ENCODE peak calls at places on chromosomes 12 and 14, in five cellular contexts. One of them, this sample, is unnamed.

GRCh38 chr12:102249073-102249854 is 51.6 kb upstream of the PMCH start:
- DNase-seq in stomach: no peak
- DNase-seq in gastrocnemius medialis: no peak
- DNase-seq in IMR-90: peak; percentile 27
- DNase-seq in uterus: no peak
- DNase-seq in this sample: no peak

GRCh38 chr14:65303185-65303901 is 109.2 kb upstream of the FUT8 start:
- DNase-seq in stomach: no peak
- DNase-seq in gastrocnemius medialis: no peak
- DNase-seq in IMR-90: peak; percentile 37
- DNase-seq in uterus: no peak
- DNase-seq in this sample: no peak

GRCh38 chr14:73381379-73382013 is 76.8 kb downstream of the NUMB start:
- DNase-seq in stomach: no peak
- DNase-seq in gastrocnemius medialis: no peak
- DNase-seq in IMR-90: no peak
- DNase-seq in uterus: no peak
- DNase-seq in this sample: no peak

GRCh38 chr12:110600254-110600653 is 13.7 kb upstream of the TCTN1 start:
- DNase-seq in stomach: no peak
- DNase-seq in gastrocnemius medialis: no peak
- DNase-seq in IMR-90: peak; percentile 72
- DNase-seq in uterus: no peak
- DNase-seq in this sample: no peak

GRCh38 chr14:62015945-62016344 is 253.7 kb downstream of the SNAPC1 start:
- DNase-seq in stomach: no peak
- DNase-seq in gastrocnemius medialis: no peak
- DNase-seq in IMR-90: peak; percentile 60
- DNase-seq in uterus: no peak
- DNase-seq in this sample: no peak

GRCh38 chr14:71730471-71730870 is 201.8 kb upstream of the RGS6 start:
- DNase-seq in stomach: no peak
- DNase-seq in gastrocnemius medialis: no peak
- DNase-seq in IMR-90: no peak
- DNase-seq in uterus: no peak
- DNase-seq in this sample: no peak

GRCh38 chr12:49644620-49644994 is 21.2 kb downstream of the PRPF40B start:
- DNase-seq in stomach: peak; percentile 79
- DNase-seq in gastrocnemius medialis: peak; percentile 65
- DNase-seq in IMR-90: peak; percentile 75
- DNase-seq in uterus: peak; percentile 86
- DNase-seq in this sample: peak; percentile 88

GRCh38 chr12:103482365-103482764 is 13.4 kb downstream of the C12orf42 start:
- DNase-seq in stomach: no peak
- DNase-seq in gastrocnemius medialis: no peak
- DNase-seq in IMR-90: no peak
- DNase-seq in uterus: no peak
- DNase-seq in this sample: no peak

GRCh38 chr14:65277027-65277426 is 135.5 kb upstream of the FUT8 start:
- DNase-seq in stomach: no peak
- DNase-seq in gastrocnemius medialis: no peak
- DNase-seq in IMR-90: peak; percentile 58
- DNase-seq in uterus: no peak
- DNase-seq in this sample: no peak

GRCh38 chr14:105389534-105389933 is 8.8 kb upstream of the TEX22 start:
- DNase-seq in stomach: no peak
- DNase-seq in gastrocnemius medialis: no peak
- DNase-seq in IMR-90: no peak
- DNase-seq in uterus: no peak
- DNase-seq in this sample: no peak

GRCh38 chr12:13289644-13290285 is 93.2 kb downstream of the EMP1 start:
- DNase-seq in stomach: no peak
- DNase-seq in gastrocnemius medialis: peak; percentile 30
- DNase-seq in IMR-90: no peak
- DNase-seq in uterus: no peak
- DNase-seq in this sample: peak; percentile 53

GRCh38 chr14:54083549-54084239 is 127.1 kb upstream of the BMP4 start:
- DNase-seq in stomach: no peak
- DNase-seq in gastrocnemius medialis: no peak
- DNase-seq in IMR-90: no peak
- DNase-seq in uterus: no peak
- DNase-seq in this sample: no peak

GRCh38 chr14:70303528-70304293 is 55.8 kb downstream of the COX16 start:
- DNase-seq in stomach: no peak
- DNase-seq in gastrocnemius medialis: no peak
- DNase-seq in IMR-90: no peak
- DNase-seq in uterus: no peak
- DNase-seq in this sample: no peak

GRCh38 chr12:103140217-103140616 is 182.7 kb downstream of the ASCL1 start:
- DNase-seq in stomach: no peak
- DNase-seq in gastrocnemius medialis: no peak
- DNase-seq in IMR-90: no peak
- DNase-seq in uterus: no peak
- DNase-seq in this sample: no peak

GRCh38 chr14:19828314-19828713 is 24.7 kb downstream of the OR4N2 start:
- DNase-seq in stomach: no peak
- DNase-seq in gastrocnemius medialis: no peak
- DNase-seq in IMR-90: no peak
- DNase-seq in uterus: no peak
- DNase-seq in this sample: no peak

GRCh38 chr12:118402251-118402650 is 25.9 kb downstream of the SUDS3 start:
- DNase-seq in stomach: no peak
- DNase-seq in gastrocnemius medialis: no peak
- DNase-seq in IMR-90: peak; percentile 93
- DNase-seq in uterus: no peak
- DNase-seq in this sample: no peak

GRCh38 chr12:57226588-57227314 is 2.8 kb upstream of the SHMT2 start:
- DNase-seq in stomach: no peak
- DNase-seq in gastrocnemius medialis: no peak
- DNase-seq in IMR-90: no peak
- DNase-seq in uterus: no peak
- DNase-seq in this sample: no peak

GRCh38 chr12:34033628-34034296 is 11.5 kb downstream of the ALG10 start:
- DNase-seq in stomach: no peak
- DNase-seq in gastrocnemius medialis: no peak
- DNase-seq in IMR-90: peak; percentile 42
- DNase-seq in uterus: no peak
- DNase-seq in this sample: no peak

GRCh38 chr14:84087986-84088531 is 1441.9 kb upstream of the FLRT2 start:
- DNase-seq in stomach: no peak
- DNase-seq in gastrocnemius medialis: no peak
- DNase-seq in IMR-90: peak; percentile 77
- DNase-seq in uterus: no peak
- DNase-seq in this sample: no peak

GRCh38 chr14:74933925-74934435 is 10.9 kb upstream of the RPS6KL1 start:
- DNase-seq in stomach: no peak
- DNase-seq in gastrocnemius medialis: no peak
- DNase-seq in IMR-90: no peak
- DNase-seq in uterus: no peak
- DNase-seq in this sample: no peak

GRCh38 chr12:32501835-32502333 is 102.5 kb downstream of the FGD4 start:
- DNase-seq in stomach: peak; percentile 75
- DNase-seq in gastrocnemius medialis: peak; percentile 52
- DNase-seq in IMR-90: peak; percentile 81
- DNase-seq in uterus: peak; percentile 28
- DNase-seq in this sample: peak; percentile 37

GRCh38 chr14:99581371-99581770 is 22.6 kb downstream of the CCDC85C start:
- DNase-seq in stomach: no peak
- DNase-seq in gastrocnemius medialis: no peak
- DNase-seq in IMR-90: no peak
- DNase-seq in uterus: no peak
- DNase-seq in this sample: no peak

GRCh38 chr14:61503167-61503801 is 181.9 kb downstream of the PRKCH start:
- DNase-seq in stomach: no peak
- DNase-seq in gastrocnemius medialis: no peak
- DNase-seq in IMR-90: peak; percentile 33
- DNase-seq in uterus: no peak
- DNase-seq in this sample: no peak

GRCh38 chr12:49982246-49983229 is 9.8 kb downstream of the AQP6 start:
- DNase-seq in stomach: no peak
- DNase-seq in gastrocnemius medialis: no peak
- DNase-seq in IMR-90: peak; percentile 46
- DNase-seq in uterus: no peak
- DNase-seq in this sample: no peak

GRCh38 chr12:51238037-51238509 is 553 bp upstream of the DAZAP2 start:
- DNase-seq in stomach: peak; percentile 50
- DNase-seq in gastrocnemius medialis: no peak
- DNase-seq in IMR-90: no peak
- DNase-seq in uterus: no peak
- DNase-seq in this sample: no peak

GRCh38 chr12:462936-463705 is 3.4 kb downstream of the B4GALNT3 start:
- DNase-seq in stomach: peak; percentile 81
- DNase-seq in gastrocnemius medialis: no peak
- DNase-seq in IMR-90: no peak
- DNase-seq in uterus: no peak
- DNase-seq in this sample: no peak

GRCh38 chr12:459430-460258 is at the start of gene B4GALNT3:
- DNase-seq in stomach: peak; percentile 83
- DNase-seq in gastrocnemius medialis: no peak
- DNase-seq in IMR-90: no peak
- DNase-seq in uterus: peak; percentile 45
- DNase-seq in this sample: no peak

GRCh38 chr12:461425-461824 is 1.7 kb downstream of the B4GALNT3 start:
- DNase-seq in stomach: no peak
- DNase-seq in gastrocnemius medialis: no peak
- DNase-seq in IMR-90: no peak
- DNase-seq in uterus: no peak
- DNase-seq in this sample: no peak

GRCh38 chr12:459050-459429 is 699 bp upstream of the B4GALNT3 start:
- DNase-seq in stomach: no peak
- DNase-seq in gastrocnemius medialis: no peak
- DNase-seq in IMR-90: no peak
- DNase-seq in uterus: no peak
- DNase-seq in this sample: no peak

GRCh38 chr12:460301-461230 is 827 bp downstream of the B4GALNT3 start:
- DNase-seq in stomach: no peak
- DNase-seq in gastrocnemius medialis: no peak
- DNase-seq in IMR-90: no peak
- DNase-seq in uterus: peak; percentile 32
- DNase-seq in this sample: no peak
- H3K27me3 ChIP-seq in stomach: peaks cover 17% of the 10 kb centered on the region
- H3K27me3 ChIP-seq in gastrocnemius medialis: peaks cover 19% of the 10 kb centered on the region
- H3K27me3 ChIP-seq in IMR-90: peaks cover 88% of the 10 kb centered on the region
- H3K27me3 ChIP-seq in uterus: no peaks in the 10 kb centered on the region
- H3K27me3 ChIP-seq in this sample: peaks cover 16% of the 10 kb centered on the region

DNA sequence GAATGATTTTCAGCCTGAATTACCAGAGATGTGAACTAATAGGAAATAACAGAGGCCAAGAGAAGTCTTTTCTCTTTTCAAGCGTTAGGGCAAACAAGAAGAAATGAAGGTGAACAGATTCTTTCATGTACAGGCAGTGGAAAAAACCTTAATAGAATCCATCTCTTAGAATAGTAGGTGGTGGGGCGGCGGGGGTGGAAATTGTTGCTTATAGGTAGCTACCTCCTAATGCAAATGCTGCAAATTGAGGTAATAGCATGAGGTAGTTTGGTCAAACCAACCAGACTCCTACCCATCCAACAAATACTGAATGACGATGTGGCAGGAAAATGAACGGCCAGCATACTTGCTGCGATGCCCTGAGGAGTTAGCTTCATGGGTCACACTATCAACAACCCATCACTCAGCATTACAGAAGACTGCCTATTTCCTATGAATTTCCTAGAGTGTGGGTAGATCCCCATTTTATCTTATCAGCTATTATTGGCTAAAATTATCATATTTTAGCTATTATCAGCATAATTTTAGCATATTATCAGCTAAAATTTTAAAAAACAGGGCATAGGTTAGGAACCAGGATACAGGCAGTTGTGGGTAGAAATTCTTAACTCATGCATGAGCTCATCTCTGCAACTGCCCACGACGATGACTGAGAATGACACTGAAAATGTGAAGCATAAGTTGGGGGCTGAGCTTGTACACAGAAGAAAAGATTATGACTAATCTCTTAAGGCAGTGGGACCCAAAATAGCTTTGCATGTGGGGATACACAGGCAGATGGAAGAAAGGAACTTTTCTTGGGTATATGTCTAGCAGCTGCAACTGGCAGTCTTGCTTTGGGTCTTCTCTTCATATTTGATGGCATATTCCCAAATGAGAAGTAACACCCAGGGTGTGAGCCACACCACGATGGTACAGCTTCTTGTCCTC is 68.7 kb downstream of the NIN start:
- DNase-seq in stomach: no peak
- DNase-seq in gastrocnemius medialis: no peak
- DNase-seq in IMR-90: peak; percentile 94
- DNase-seq in uterus: no peak
- DNase-seq in this sample: no peak
- TF ChIP-seq POLR2A in stomach: no peak
- TF ChIP-seq POLR2A in gastrocnemius medialis: no peak
- TF ChIP-seq POLR2A in IMR-90: no peak
- TF ChIP-seq POLR2A in uterus: no peak
- TF ChIP-seq POLR2A in this sample: no peak

DNA sequence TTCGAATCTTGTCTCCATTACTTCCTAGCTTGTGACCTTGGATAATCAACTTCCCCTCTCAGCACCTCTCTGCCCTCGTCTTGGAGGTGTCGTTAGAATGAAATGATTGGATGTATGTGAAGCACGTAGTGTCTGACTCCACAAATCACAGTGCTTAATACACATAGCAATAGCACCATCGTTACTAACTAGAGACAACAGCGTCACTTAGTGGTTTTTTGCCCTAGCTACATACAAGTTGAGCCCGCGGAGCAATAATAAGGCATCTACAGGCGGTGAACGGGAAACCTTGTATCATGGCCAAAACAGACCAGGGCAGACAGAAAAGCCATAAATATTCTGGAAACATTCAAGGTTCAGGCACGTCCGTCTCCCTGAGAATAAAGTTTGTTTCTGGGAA is 154.9 kb downstream of the ASCL4 start:
- DNase-seq in stomach: no peak
- DNase-seq in gastrocnemius medialis: no peak
- DNase-seq in IMR-90: peak; percentile 10
- DNase-seq in uterus: no peak
- DNase-seq in this sample: no peak
- TF ChIP-seq CTCF in stomach: no peak
- TF ChIP-seq CTCF in gastrocnemius medialis: no peak
- TF ChIP-seq CTCF in IMR-90: peak; percentile 22
- TF ChIP-seq CTCF in uterus: no peak
- TF ChIP-seq CTCF in this sample: no peak

DNA sequence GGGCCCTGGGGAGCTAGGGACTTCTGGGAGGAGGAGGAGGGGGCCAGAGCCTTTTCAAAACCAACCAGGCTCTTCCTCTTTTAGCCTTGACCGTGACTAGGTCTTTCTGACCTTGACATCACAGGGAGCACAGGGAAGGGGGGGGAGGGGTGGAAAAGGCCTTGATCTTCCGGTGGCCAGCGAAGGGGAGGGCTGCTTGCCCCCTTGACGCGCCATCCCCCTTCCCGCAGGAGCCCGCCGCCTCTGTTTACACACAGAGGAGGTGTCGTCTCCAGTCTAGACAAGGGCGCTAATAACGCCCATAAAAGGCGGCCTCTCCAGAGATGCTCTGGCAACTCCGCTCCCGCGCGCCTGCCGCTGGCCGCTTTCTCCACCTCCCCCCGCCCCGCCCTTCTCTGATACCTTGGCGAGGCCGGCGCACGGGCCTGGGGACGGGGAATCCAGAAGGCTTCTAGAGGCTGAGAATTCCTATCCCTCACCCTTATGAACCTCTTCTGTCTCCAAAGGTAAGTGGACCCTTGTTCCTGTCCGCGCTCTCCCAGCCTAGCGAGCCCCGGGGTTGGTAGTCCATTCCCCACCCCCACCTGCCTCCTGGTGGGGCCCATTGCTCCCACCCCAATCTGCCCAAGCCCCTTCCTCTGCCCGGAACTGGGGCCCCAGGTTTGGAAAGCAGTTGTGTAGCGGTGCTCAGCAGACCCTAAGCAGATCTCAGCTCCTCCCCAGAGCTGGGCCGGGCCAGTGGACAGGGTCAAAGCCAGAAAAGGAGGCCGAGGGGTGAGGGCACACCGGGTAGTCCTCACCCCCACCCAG is 4.9 kb upstream of the HOXC12 start:
- DNase-seq in stomach: no peak
- DNase-seq in gastrocnemius medialis: no peak
- DNase-seq in IMR-90: no peak
- DNase-seq in uterus: no peak
- DNase-seq in this sample: no peak
- H3K27me3 ChIP-seq in stomach: peaks cover 98% of the 10 kb centered on the region
- H3K27me3 ChIP-seq in gastrocnemius medialis: peaks cover 81% of the 10 kb centered on the region
- H3K27me3 ChIP-seq in IMR-90: peaks cover 95% of the 10 kb centered on the region
- H3K27me3 ChIP-seq in uterus: peaks cover 85% of the 10 kb centered on the region
- H3K27me3 ChIP-seq in this sample: peaks cover 100% of the 10 kb centered on the region

This sample was measured in tibial nerve.